ENCODE peak calls at places on chromosomes 4 and X, in four cellular contexts. K is PC-3, P is aorta, B is astrocyte. F is an unnamed sample.

GRCh38 chrX:39477438-39478120 is 620.2 kb downstream of the BCOR start:
- DNase-seq in P (peak; percentile 78), B (peak; percentile 11), K (peak; percentile 37), F (peak; percentile 33)

GRCh38 chr4:184937745-184938144 is 80.5 kb upstream of the HELT start:
- DNase-seq in B (no peak), P (no peak), K (no peak), F (no peak)

GRCh38 chrX:114152130-114152529 is 431.8 kb upstream of the HTR2C start:
- DNase-seq in P (no peak), B (peak; percentile 50), K (peak; percentile 81), F (peak; percentile 54)

GRCh38 chr4:158845166-158846041 is 76.6 kb downstream of the FNIP2 start:
- DNase-seq in P (no peak), K (no peak), B (no peak), F (no peak)

GRCh38 chr4:26141101-26141830 is 179.5 kb upstream of the RBPJ start:
- DNase-seq in P (no peak), B (no peak), K (no peak), F (no peak)

GRCh38 chrX:24838624-24839023 is 144.9 kb downstream of the POLA1 start:
- DNase-seq in K (peak; percentile 62), P (no peak), B (peak; percentile 14), F (no peak)

GRCh38 chr4:166162327-166162726 is 289.3 kb downstream of the TLL1 start:
- DNase-seq in B (no peak), P (no peak), K (no peak), F (no peak)

GRCh38 chr4:37446016-37446415 is 201.5 kb downstream of the NWD2 start:
- DNase-seq in B (peak; percentile 53), P (no peak), K (peak; percentile 75), F (no peak)

GRCh38 chr4:182764642-182765041 is 152.5 kb downstream of the DCTD start:
- DNase-seq in B (no peak), P (no peak), K (no peak), F (no peak)

GRCh38 chrX:506341-506740 is 119.6 kb upstream of the PPP2R3B start:
- DNase-seq in K (no peak), P (no peak), B (no peak), F (no peak)

GRCh38 chr4:53788011-53788410 is 196.7 kb upstream of the LNX1 start:
- DNase-seq in K (no peak), B (no peak), P (no peak), F (no peak)

GRCh38 chr4:164440196-164440595 is 313.7 kb upstream of the SMIM31 start:
- DNase-seq in P (no peak), K (peak; percentile 87), B (peak; percentile 80), F (peak; percentile 92)

GRCh38 chrX:15947648-15948317 is 93.2 kb upstream of the AP1S2 start:
- DNase-seq in P (no peak), B (peak; percentile 54), K (peak; percentile 64), F (peak; percentile 60)

GRCh38 chr4:121717680-121718237 is 21.0 kb upstream of the ANXA5 start:
- DNase-seq in B (no peak), K (no peak), P (no peak), F (no peak)

GRCh38 chr4:185713272-185713671 is 98.7 kb downstream of the SORBS2 start:
- DNase-seq in P (no peak), K (no peak), B (peak; percentile 60), F (peak; percentile 52)

GRCh38 chr4:159292137-159292896 is 189.4 kb downstream of the RAPGEF2 start:
- DNase-seq in P (no peak), B (no peak), K (peak; percentile 55), F (no peak)

GRCh38 chrX:118976599-118977340 is 2.4 kb downstream of the LONRF3 start:
- DNase-seq in P (peak; percentile 85), K (peak; percentile 70), B (no peak), F (no peak)

GRCh38 chrX:19563327-19563726 is 48.0 kb upstream of the MAP3K15 start:
- DNase-seq in P (no peak), K (no peak), B (peak; percentile 18), F (no peak)

GRCh38 chrX:38596939-38597338 is 35.6 kb downstream of the TSPAN7 start:
- DNase-seq in K (no peak), B (no peak), P (no peak), F (no peak)

GRCh38 chrX:75155454-75155829 is 641 bp downstream of the ABCB7 start:
- DNase-seq in B (no peak), K (peak; percentile 9), P (no peak), F (peak; percentile 11)

GRCh38 chrX:40746536-40746935 is 11.2 kb upstream of the MED14 start:
- DNase-seq in P (no peak), K (no peak), B (no peak), F (no peak)

DNA sequence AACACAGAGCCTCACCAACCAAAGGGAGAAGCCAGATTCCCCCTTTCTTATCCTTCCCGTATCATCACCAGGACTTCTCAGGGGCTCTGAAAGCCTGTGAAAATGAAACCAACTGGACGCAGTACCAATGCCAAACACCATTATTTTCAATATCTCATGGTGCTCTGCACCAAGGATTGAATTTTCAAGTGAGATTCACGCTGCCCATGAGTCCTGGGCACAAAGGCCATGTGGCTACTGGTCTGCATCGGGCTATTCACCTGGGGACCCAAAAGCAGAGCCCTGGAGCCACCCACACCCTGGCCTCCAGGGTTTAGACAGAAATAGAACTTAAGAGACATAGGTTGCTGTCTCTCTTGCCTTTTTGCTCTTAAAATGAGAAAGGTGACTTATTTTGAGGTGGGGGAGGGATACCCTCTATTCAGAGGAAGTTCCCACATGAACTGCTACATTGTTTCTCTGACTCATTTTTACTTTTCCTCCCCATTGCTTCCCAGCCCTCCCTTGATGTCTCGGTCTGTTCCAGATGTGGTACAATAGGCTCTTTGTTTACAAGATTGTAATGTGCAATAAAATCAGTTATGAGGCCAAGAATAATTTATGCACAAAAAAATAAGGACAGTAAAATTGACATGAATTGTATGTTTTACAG is 55.4 kb downstream of the MAML3 start:
- DNase-seq in K (peak; percentile 79), P (no peak), B (peak; percentile 86), F (peak; percentile 55)
- H3K27ac ChIP-seq in K (peak overlapping the region; percentile 98), P (no peak overlapping the region), B (peak overlapping the region; percentile 83), F (peak overlapping the region; percentile 67)

DNA sequence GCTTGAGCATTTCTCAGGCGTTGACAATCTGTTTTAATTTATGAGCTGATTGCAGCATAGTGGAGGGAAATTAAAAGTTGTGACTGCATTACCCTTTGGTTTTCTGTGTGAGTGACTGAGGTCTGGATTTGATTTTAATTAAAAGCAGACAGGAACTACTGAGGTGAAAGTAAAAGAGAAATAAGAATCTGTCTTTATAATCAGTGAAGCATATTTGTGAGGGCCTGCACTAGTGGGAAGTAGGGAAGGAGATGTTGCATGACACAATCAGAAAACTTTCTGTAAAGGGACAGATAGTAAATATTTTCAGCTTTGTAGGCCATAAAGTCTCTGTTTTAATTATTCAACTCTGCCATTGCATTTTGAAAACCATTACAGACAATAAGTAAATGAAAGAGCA is 43.5 kb upstream of the GEMIN8 start:
- DNase-seq in K (no peak), B (no peak), P (no peak), F (no peak)
- H3K27ac ChIP-seq in K (no peak overlapping the region), B (no peak overlapping the region), P (no peak overlapping the region), F (no peak overlapping the region)

GRCh38 chrX:125202486-125203378 is 116.9 kb upstream of the TEX13C start:
- DNase-seq in K (no peak), B (no peak), P (no peak), F (no peak)
- H3K27ac ChIP-seq in K (no peak overlapping the region), B (no peak overlapping the region), P (no peak overlapping the region), F (no peak overlapping the region)

GRCh38 chr4:114476310-114476709 is 122.3 kb upstream of the UGT8 start:
- DNase-seq in B (no peak), K (no peak), P (no peak), F (no peak)
- H3K27ac ChIP-seq in B (no peak overlapping the region), K (no peak overlapping the region), P (no peak overlapping the region), F (no peak overlapping the region)

DNA sequence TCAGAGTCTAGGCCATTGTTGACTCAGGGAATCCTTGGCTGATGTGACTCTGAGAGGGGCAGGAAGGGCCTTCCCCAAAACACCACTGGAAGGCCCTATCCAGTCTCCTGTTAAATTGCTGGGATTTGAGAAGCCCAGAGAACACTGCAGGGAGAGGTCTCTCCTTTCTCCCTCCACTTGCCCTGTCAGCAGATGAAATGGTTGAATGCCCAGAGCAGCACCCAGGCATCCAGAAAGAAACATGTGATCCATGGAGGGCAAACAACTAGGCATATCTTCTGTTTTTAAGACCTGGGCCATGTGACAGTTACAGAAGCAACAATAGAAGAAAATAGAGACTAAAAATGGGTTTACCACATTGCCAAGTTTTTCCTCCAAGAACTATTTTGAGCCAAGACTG is 291.1 kb downstream of the QDPR start:
- DNase-seq in B (no peak), P (no peak), K (no peak), F (no peak)
- H3K27ac ChIP-seq in B (no peak overlapping the region), P (no peak overlapping the region), K (no peak overlapping the region), F (no peak overlapping the region)

DNA sequence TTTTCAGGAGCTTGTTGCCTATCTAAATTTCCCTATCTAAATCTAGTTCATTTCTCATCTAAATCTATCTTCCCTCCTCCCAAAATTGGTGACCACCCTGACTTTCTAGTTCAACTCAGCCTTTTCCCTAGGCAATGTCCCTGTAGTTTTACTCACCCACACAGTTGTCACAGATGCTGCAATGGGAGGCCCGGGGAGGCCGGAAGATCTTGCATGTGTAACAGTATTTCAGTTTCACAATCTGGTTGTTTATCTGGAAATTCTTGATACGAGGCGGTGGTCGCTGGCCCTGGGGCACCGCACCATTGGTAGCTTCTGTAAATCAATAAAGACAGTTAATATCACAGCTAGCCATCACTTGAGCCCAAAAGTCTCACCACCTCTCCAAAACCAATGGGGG is 20.2 kb downstream of the ZDHHC9 start:
- DNase-seq in K (no peak), P (no peak), B (no peak), F (no peak)
- H3K27ac ChIP-seq in K (no peak overlapping the region), P (no peak overlapping the region), B (no peak overlapping the region), F (no peak overlapping the region)

DNA sequence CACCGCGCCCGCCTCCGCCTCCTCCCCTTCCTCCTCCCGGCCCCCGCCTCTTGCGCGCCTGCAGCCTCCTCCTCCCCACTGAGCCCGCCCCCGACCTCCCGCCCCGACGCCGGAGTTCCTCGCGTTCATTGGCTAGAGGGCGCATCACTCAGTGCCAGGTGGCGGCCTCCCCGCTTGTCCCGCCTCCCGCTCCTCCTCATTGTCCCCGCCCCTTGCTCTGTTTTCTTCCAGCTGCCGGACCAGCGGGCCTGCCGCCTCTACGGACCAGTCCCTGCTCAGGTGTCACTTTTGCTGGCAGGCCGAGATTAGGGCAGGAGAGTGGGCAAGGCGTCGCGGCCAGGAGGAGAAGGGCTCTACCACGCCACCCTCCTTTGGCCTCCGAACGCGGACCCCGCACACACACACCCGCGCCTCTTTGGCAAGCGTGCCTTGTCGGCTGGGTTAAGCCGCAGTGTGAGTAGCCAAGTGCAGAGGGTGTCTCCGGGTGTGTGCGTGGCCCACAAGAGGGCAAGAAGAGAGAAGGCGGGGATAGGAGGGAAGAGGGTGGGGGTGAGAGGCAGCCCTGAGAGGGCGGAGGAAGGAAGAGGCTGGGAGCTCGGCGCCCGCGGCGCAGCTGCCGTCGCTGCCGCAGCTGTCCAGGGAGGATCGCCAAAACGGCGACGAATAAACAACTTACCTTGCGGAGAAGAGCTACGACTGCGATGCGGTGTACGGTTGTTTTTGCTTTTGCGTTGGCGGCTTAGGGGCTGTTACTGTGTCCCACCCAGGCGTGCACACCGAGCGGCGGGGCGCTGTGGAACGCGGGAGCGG is 436 bp upstream of the PPP3CA start:
- DNase-seq in K (peak; percentile 91), B (peak; percentile 93), P (peak; percentile 100), F (peak; percentile 94)
- H3K27ac ChIP-seq in K (peak overlapping the region; percentile 93), B (peak overlapping the region; percentile 85), P (peak overlapping the region; percentile 8), F (peak overlapping the region; percentile 94)

DNA sequence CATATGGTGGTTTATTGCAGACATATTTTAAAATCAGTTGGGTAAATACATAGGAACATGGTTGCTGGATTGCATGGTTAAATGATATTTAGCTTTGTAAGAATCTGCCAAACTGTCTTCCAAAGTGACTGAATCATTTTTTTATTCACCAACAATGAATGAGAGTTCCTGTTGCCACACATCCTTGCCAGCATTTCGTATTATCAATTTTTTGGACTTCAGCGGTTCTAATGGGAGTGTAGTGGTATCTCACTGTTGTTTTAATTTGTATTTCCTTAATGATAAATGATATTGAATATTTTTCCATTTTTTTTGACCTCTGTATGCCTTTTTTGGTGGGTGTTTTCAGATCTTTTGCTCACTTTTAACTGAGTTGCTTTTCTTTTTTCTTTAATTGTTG is 1.4 kb upstream of the MTHFD2L start:
- DNase-seq in P (no peak), K (no peak), B (no peak), F (no peak)
- H3K27ac ChIP-seq in P (no peak overlapping the region), K (peak overlapping the region; percentile 84), B (peak overlapping the region; percentile 96), F (peak overlapping the region; percentile 48)

F was measured in foreskin keratinocyte.